ENCODE peak calls at places on chromosomes 12 and 14, in five cellular contexts. Z, Q, Y, U and X are unnamed samples. For H3K4me1, the result is how much of the 10 kb centered on the place peaks cover.

GRCh38 chr14:71187633-71188356 is 280.5 kb downstream of the PCNX1 start:
- DNase-seq in Y (no peak), U (no peak), Z (no peak), Q (peak), X (no peak)

GRCh38 chr12:104138747-104139186 is 757 bp upstream of the NFYB start:
- DNase-seq in U (no peak), Y (no peak), Q (no peak), Z (no peak), X (no peak)

GRCh38 chr12:77893918-77894317 is 63.2 kb downstream of the NAV3 start:
- DNase-seq in Y (no peak), Z (no peak), Q (peak), U (no peak), X (peak)

GRCh38 chr12:39605996-39606395 is 13.6 kb downstream of the ABCD2 start:
- DNase-seq in Q (no peak), Z (no peak), U (no peak), Y (peak), X (peak)

GRCh38 chr12:116779597-116779996 is 41.5 kb downstream of the RNFT2 start:
- DNase-seq in Q (no peak), Y (no peak), Z (no peak), U (no peak), X (no peak)

GRCh38 chr12:22979854-22980253 is 354.9 kb downstream of the ETNK1 start:
- DNase-seq in Z (no peak), Q (peak), Y (no peak), U (no peak), X (no peak)

GRCh38 chr14:68412505-68413496 is 380.1 kb downstream of the ZFP36L1 start:
- DNase-seq in Y (no peak), Z (no peak), U (no peak), Q (peak), X (peak)

GRCh38 chr12:57446292-57446960 is 8.7 kb upstream of the INHBE start:
- DNase-seq in Z (no peak), Y (no peak), U (no peak), Q (no peak), X (no peak)

GRCh38 chr14:57085801-57086200 is 182.9 kb downstream of the EXOC5 start:
- DNase-seq in Q (no peak), Y (no peak), U (no peak), Z (no peak), X (no peak)

GRCh38 chr14:96096639-96097610 is 57.8 kb downstream of the C14orf132 start:
- DNase-seq in U (no peak), Q (no peak), Z (no peak), Y (no peak), X (no peak)

GRCh38 chr12:51449569-51450246 is 25.1 kb downstream of the SLC4A8 start:
- DNase-seq in U (no peak), Q (no peak), Z (no peak), Y (peak), X (no peak)

GRCh38 chr14:93175492-93175891 is 9.2 kb downstream of the MOAP1 start:
- DNase-seq in U (no peak), Y (no peak), Z (no peak), Q (no peak), X (no peak)

DNA sequence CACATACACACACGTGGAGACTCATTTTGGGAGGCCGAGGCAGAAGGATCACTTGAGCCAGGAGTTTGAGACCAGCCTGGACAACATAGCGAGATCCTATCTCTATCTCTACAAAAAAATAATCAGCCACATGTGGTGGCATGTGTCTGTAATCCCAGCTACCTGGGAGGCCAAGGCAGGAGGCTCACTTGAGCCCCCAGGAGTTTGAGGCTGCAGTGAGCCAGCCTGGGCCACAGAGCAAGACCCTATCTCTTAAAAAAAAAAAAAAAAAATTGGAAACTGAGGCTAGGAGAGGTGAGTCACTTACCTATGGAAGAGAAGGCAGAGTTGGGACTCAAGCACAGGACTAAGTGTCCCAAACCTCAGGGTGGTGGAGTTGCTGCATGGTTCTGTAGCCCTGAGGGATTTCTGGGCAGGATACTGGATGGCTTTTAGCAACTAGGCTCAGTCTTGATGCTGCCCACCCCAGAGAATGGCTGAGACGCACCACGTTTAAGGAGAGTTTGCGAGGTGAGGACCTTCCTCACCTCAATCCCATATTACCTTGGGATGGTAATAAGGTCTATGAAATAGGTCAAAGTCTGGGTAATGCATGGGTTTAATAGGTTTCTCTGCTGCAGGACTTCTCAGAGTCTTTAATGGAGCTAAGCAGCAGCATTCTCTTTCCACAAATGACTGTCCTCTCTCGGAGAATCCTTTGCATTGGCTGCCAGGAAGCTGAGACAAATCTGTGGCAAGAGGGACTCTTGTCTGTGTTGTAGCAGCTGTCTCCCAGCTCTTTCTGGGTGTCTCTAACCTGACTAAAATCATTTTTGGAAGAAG is 35.6 kb downstream of the SH2B3 start:
- DNase-seq in Y (no peak), Q (no peak), U (no peak), Z (no peak), X (no peak)
- H3K4me1 ChIP-seq in Y (under half), Q (half or more), U (under half), Z (under half), X (under half)

GRCh38 chr14:58151701-58152568 is at the start of gene ARMH4:
- DNase-seq in U (peak), Z (peak), Y (no peak), Q (peak), X (peak)

GRCh38 chr14:58151264-58151700 is 731 bp downstream of the ARMH4 start:
- DNase-seq in Z (no peak), U (no peak), Y (no peak), Q (peak), X (no peak)

GRCh38 chr14:58149196-58149595 is 2.8 kb downstream of the ARMH4 start:
- DNase-seq in U (no peak), Y (no peak), Q (no peak), Z (no peak), X (no peak)

GRCh38 chr14:58150243-58150805 is 1.7 kb downstream of the ARMH4 start:
- DNase-seq in Q (no peak), Z (no peak), Y (no peak), U (no peak), X (no peak)

DNA sequence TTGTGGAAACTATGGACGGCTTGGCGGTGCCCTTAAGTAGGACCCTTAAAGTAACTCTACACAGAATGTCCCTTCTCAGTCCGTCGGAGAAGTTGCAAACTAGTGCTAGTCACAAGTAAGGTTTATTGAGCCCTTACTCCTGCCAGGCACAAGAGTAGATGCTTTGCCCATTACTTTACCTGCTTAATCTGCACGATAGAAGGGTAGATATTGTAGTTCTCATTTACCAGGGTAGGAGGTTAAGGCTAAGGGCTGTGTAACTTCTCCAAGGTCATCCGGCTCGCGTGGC is 500 bp upstream of the ARMH4 start:
- DNase-seq in Q (no peak), U (no peak), Z (no peak), Y (no peak), X (no peak)
- H3K4me1 ChIP-seq in Q (under half), U (under half), Z (under half), Y (under half), X (under half)

GRCh38 chr14:59208224-59208814 is 19.9 kb downstream of the DAAM1 start:
- DNase-seq in Z (no peak), Q (no peak), Y (no peak), U (no peak), X (peak)

GRCh38 chr14:59206892-59207291 is 18.4 kb downstream of the DAAM1 start:
- DNase-seq in Q (no peak), Z (no peak), Y (no peak), U (no peak), X (no peak)

GRCh38 chr14:59202031-59202430 is 13.6 kb downstream of the DAAM1 start:
- DNase-seq in Z (no peak), U (no peak), Y (no peak), Q (no peak), X (no peak)

GRCh38 chr14:59207506-59207933 is 19.1 kb downstream of the DAAM1 start:
- DNase-seq in U (no peak), Y (no peak), Z (no peak), Q (no peak), X (no peak)

DNA sequence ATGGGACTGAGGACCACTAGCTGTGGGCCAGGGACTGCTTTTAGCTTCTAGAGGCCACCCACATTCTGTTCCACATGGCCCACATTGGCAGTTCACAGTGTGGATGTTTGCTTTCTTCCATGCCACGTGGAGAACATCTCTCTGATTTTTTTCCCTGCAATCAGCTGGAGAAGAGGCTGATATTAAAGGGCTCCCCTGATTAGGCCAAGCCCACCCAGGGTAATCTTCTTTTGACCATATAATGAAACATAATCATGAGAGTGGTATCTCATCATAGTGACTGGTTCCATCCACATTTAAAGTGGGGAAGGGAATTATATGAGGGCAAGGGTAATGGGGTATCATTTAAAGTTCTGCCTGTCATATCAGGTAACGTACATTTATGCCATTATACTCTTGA is 15.8 kb downstream of the DAAM1 start:
- DNase-seq in Y (no peak), U (no peak), Z (no peak), Q (no peak), X (no peak)
- H3K4me1 ChIP-seq in Y (under half), U (under half), Z (under half), Q (under half), X (under half)

DNA sequence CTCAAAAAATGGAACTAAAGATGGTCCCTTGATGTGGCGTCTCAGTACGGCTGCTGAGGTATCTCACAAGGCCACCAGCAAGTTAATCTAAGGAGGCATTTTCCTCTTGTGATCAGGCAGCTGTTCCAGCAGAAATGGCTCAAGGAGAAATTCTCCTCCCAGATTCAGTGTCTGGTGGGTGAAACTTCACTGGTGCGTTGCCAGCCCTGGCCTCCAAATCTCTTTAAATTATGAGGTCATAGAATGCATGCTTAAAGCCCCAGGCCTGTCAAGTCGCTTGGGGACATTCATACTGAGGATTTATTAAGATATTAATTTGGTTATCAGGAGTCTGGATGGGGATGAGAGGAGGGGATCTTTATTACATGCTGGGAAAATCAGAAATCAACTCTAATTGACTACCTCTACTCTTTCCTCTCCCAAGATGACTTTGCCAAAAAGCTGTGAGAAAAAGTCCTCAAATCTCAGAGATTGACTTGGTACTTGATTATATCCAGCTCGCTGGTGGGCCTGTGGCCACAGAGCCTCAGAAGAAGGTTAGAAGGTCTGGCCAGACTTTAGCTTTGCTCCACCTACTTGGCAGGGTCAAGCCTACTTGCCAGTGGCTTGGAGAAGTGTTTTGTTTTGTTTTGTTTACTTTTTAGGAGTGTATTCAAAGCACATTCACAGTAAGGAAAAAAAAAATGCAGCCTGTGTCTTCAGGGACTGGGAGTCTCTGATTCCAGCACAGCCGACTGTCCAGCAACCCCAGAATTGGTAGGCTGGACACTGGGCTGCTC is 73.1 kb downstream of the PPP2R5C start:
- DNase-seq in Z (no peak), U (no peak), Y (no peak), Q (no peak), X (peak)
- H3K4me1 ChIP-seq in Z (under half), U (under half), Y (under half), Q (under half), X (under half)